ENCODE peak calls at places on chromosomes 11 and 22, in nine cellular contexts. Z is Peyer's patch, I is tibial nerve, O is sigmoid colon, Q is IMR-90, J is uterus, M is gastrocnemius medialis, A is HCT116, F is body of pancreas. L is an unnamed sample.

GRCh38 chr11:116641561-116642045 is 131.2 kb downstream of the BUD13 start:
- DNase-seq in Q (no peak), F (peak; percentile 58), A (peak; percentile 32), I (no peak), Z (peak; percentile 66), M (no peak), J (no peak), O (no peak), L (peak; percentile 9)

GRCh38 chr22:35506259-35506570 is 34.4 kb upstream of the RASD2 start:
- DNase-seq in A (no peak), O (no peak), J (no peak), Z (no peak), Q (peak; percentile 62), F (no peak), I (no peak), M (no peak), L (peak; percentile 46)

GRCh38 chr11:34380696-34381095 is 22.9 kb upstream of the ABTB2 start:
- DNase-seq in Q (peak; percentile 53), A (peak; percentile 39), Z (no peak), M (no peak), F (no peak), O (no peak), I (no peak), J (no peak), L (no peak)

GRCh38 chr22:40511604-40512003 is 124.9 kb downstream of the MRTFA start:
- DNase-seq in J (no peak), M (peak; percentile 35), F (peak; percentile 75), O (no peak), I (no peak), Q (no peak), Z (no peak), A (no peak), L (no peak)

GRCh38 chr22:34105461-34106062 is 185.3 kb upstream of the LARGE1 start:
- DNase-seq in J (peak; percentile 31), I (peak; percentile 31), A (no peak), M (no peak), O (peak; percentile 76), Q (no peak), F (peak; percentile 60), Z (peak; percentile 85), L (peak; percentile 51)

GRCh38 chr11:20162824-20163777 is 2.8 kb upstream of the DBX1 start:
- DNase-seq in M (no peak), A (no peak), Z (no peak), J (no peak), I (no peak), Q (peak; percentile 18), O (no peak), F (no peak), L (no peak)

GRCh38 chr11:10669258-10670033 is 24.1 kb downstream of the IRAG1 start:
- DNase-seq in F (peak; percentile 28), O (peak; percentile 79), J (peak; percentile 79), Q (peak; percentile 76), A (no peak), I (no peak), M (no peak), Z (no peak), L (no peak)

GRCh38 chr11:74749127-74749964 is 697 bp downstream of the RNF169 start:
- DNase-seq in A (peak; percentile 19), J (no peak), F (peak; percentile 55), M (no peak), O (no peak), I (no peak), Z (peak; percentile 70), Q (peak; percentile 29), L (peak; percentile 27)

GRCh38 chr22:24200616-24201212 is 19.4 kb downstream of the SUSD2 start:
- DNase-seq in J (no peak), M (no peak), I (no peak), Z (no peak), F (no peak), A (peak; percentile 67), O (no peak), Q (peak; percentile 51), L (no peak)

GRCh38 chr11:120025606-120026335 is 112.1 kb downstream of the TRIM29 start:
- DNase-seq in Z (peak; percentile 34), F (no peak), J (no peak), M (no peak), Q (no peak), O (no peak), A (no peak), I (no peak), L (no peak)

GRCh38 chr22:50483106-50483505 is 1.8 kb downstream of the ADM2 start:
- DNase-seq in A (no peak), O (no peak), M (no peak), J (no peak), F (no peak), I (no peak), Q (no peak), Z (no peak), L (no peak)

GRCh38 chr11:60913793-60914619 is at the start of gene TMEM109:
- DNase-seq in I (peak; percentile 73), Q (peak; percentile 86), A (peak; percentile 73), O (peak; percentile 94), J (peak; percentile 88), Z (peak; percentile 97), M (peak; percentile 85), F (peak; percentile 89), L (peak; percentile 90)
- TF ChIP-seq POLR2A in I (peak; percentile 68), Q (peak; percentile 21), A (peak; percentile 44), O (no peak), J (peak; percentile 59), Z (peak; percentile 57), M (no peak), F (no peak), L (peak; percentile 57)

GRCh38 chr11:12698049-12698448 is 23.8 kb downstream of the TEAD1 start:
- DNase-seq in F (no peak), M (no peak), Q (no peak), O (no peak), I (no peak), A (no peak), J (no peak), Z (no peak), L (no peak)
- H3K4me1 ChIP-seq in F (peaks cover 45% of the 10 kb centered on the region), M (peaks cover 92% of the 10 kb centered on the region), Q (peaks cover 43% of the 10 kb centered on the region), O (peaks cover 66% of the 10 kb centered on the region), I (peaks cover 96% of the 10 kb centered on the region), A (peaks cover 60% of the 10 kb centered on the region), J (peaks cover 11% of the 10 kb centered on the region), Z (peaks cover 6% of the 10 kb centered on the region), L (peaks cover 15% of the 10 kb centered on the region)

DNA sequence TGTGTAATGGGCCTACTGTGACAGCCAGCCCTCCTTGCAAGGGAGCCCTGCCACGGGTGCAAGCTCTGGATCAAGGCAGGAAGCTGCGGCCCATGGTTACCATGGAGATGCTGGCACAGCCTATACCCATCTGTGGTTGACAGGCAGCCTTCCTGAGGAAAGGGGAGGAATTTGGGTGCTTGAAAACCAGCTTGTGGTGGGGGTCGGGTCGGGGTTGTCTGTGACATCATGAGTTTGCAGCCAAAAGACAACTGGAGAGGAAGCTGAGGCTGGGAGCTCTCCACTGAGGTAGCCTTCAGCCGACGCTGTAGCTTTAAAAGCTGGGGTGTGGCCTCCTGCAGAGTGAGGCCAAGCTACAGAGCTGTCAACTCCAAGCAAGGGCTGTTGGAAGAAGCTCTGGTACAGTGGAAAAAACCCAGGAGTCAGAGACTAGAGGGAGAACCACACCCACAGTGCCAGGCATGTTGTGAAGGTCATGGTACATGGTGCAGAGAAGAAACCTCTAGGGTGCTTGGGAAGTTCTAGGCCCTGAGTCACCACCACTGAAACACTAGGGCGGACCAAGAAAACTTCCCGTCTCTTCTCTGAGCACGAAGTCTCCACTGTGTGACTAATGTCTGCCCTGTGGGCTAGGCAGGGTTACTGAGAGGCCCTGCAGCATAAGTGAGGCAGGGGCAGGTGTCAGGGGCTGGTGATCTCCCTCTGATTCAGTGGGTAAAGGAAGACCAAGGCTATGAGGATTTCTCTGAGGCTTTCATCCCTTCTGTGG is 10.8 kb upstream of the LDHA start:
- DNase-seq in I (peak; percentile 70), A (peak; percentile 84), Q (peak; percentile 96), J (peak; percentile 82), F (peak; percentile 83), O (peak; percentile 93), M (peak; percentile 81), Z (peak; percentile 92), L (peak; percentile 49)
- TF ChIP-seq POLR2A in I (no peak), A (no peak), Q (no peak), J (no peak), F (no peak), O (no peak), M (no peak), Z (peak; percentile 4), L (no peak)

GRCh38 chr11:67996622-67997459 is 7.1 kb downstream of the UNC93B1 start:
- DNase-seq in F (peak; percentile 76), I (no peak), M (no peak), A (peak; percentile 89), Z (peak; percentile 87), Q (no peak), J (no peak), O (no peak), L (no peak)
- H3K4me1 ChIP-seq in F (peaks cover 9% of the 10 kb centered on the region), I (peaks cover 6% of the 10 kb centered on the region), M (no peaks in the 10 kb centered on the region), A (peaks cover 25% of the 10 kb centered on the region), Z (no peaks in the 10 kb centered on the region), Q (no peaks in the 10 kb centered on the region), J (no peaks in the 10 kb centered on the region), O (peaks cover 10% of the 10 kb centered on the region), L (no peaks in the 10 kb centered on the region)

GRCh38 chr22:26914786-26915185 is 257.4 kb downstream of the MIAT start:
- DNase-seq in J (no peak), I (no peak), O (no peak), Z (no peak), A (no peak), M (no peak), Q (no peak), F (no peak), L (no peak)

GRCh38 chr22:26922804-26923203 is 265.4 kb downstream of the MIAT start:
- DNase-seq in F (no peak), Q (no peak), Z (no peak), I (no peak), M (no peak), J (no peak), A (no peak), O (no peak), L (no peak)

GRCh38 chr22:26921726-26922125 is 264.3 kb downstream of the MIAT start:
- DNase-seq in J (no peak), Z (no peak), I (no peak), Q (no peak), F (no peak), A (no peak), O (no peak), M (no peak), L (no peak)

GRCh38 chr22:26916236-26916635 is 258.8 kb downstream of the MIAT start:
- DNase-seq in F (no peak), Q (no peak), Z (no peak), I (no peak), J (no peak), M (no peak), A (no peak), O (no peak), L (no peak)

GRCh38 chr22:26918236-26918635 is 260.8 kb downstream of the MIAT start:
- DNase-seq in A (peak; percentile 1), Z (no peak), M (no peak), J (no peak), O (no peak), Q (no peak), I (no peak), F (no peak), L (no peak)
- TF ChIP-seq POLR2A in A (no peak), Z (no peak), M (no peak), J (no peak), O (no peak), Q (no peak), I (no peak), F (no peak), L (no peak)

GRCh38 chr22:27238935-27239510 is 562.5 kb downstream of the MN1 start:
- DNase-seq in J (peak; percentile 88), A (no peak), F (peak; percentile 81), Q (peak; percentile 97), O (peak; percentile 86), Z (no peak), M (no peak), I (no peak), L (no peak)
- H3K4me1 ChIP-seq in J (no peaks in the 10 kb centered on the region), A (peaks cover 15% of the 10 kb centered on the region), F (peaks cover 38% of the 10 kb centered on the region), Q (peaks cover 7% of the 10 kb centered on the region), O (peaks cover 23% of the 10 kb centered on the region), Z (no peaks in the 10 kb centered on the region), M (no peaks in the 10 kb centered on the region), I (peaks cover 11% of the 10 kb centered on the region), L (no peaks in the 10 kb centered on the region)

GRCh38 chr22:46296257-46297150 is at the start of gene GTSE1:
- DNase-seq in M (peak; percentile 96), F (peak; percentile 99), J (peak; percentile 97), O (peak; percentile 99), I (peak; percentile 95), Z (peak; percentile 99), A (peak; percentile 93), Q (peak; percentile 96), L (peak; percentile 97)
- TF ChIP-seq POLR2A in M (peak; percentile 54), F (peak; percentile 26), J (peak; percentile 47), O (peak; percentile 33), I (peak; percentile 45), Z (peak; percentile 57), A (peak; percentile 83), Q (no peak), L (peak; percentile 56)

L was measured in prostate gland.